ENCODE peak calls at places on chromosome 18, in seven cellular contexts. P is K562, Z is breast epithelium, M is GM12878, A is HCT116, U is stomach, X is upper lobe of left lung. B is an unnamed sample.

GRCh38 chr18:28606686-28607085 is 429.8 kb upstream of the CDH2 start:
- DNase-seq in M (no peak), A (no peak), U (no peak), P (no peak), X (no peak), Z (no peak), B (no peak)

GRCh38 chr18:36066731-36067117 is 635 bp downstream of the RPRD1A start:
- DNase-seq in U (no peak), P (no peak), X (no peak), A (no peak), Z (no peak), M (no peak), B (no peak)

GRCh38 chr18:26549486-26550435 is 1.4 kb upstream of the KCTD1 start:
- DNase-seq in X (peak; percentile 67), M (no peak), P (no peak), U (peak; percentile 66), A (peak; percentile 53), Z (peak; percentile 55), B (peak; percentile 33)

GRCh38 chr18:8754995-8755955 is 49.9 kb downstream of the MTCL1 start:
- DNase-seq in U (no peak), M (peak; percentile 7), X (no peak), Z (no peak), P (no peak), A (no peak), B (no peak)

GRCh38 chr18:52352920-52353319 is 12.9 kb downstream of the DCC start:
- DNase-seq in X (no peak), U (no peak), M (no peak), Z (no peak), A (no peak), P (no peak), B (no peak)

GRCh38 chr18:77374106-77374505 is 124.5 kb downstream of the GALR1 start:
- DNase-seq in P (no peak), A (no peak), Z (no peak), M (no peak), X (no peak), U (no peak), B (no peak)

GRCh38 chr18:50879302-50880107 is 587 bp downstream of the ME2 start:
- DNase-seq in P (peak; percentile 44), U (peak; percentile 43), X (peak; percentile 42), A (no peak), Z (no peak), M (no peak), B (peak; percentile 23)

GRCh38 chr18:28108801-28109200 is 68.1 kb downstream of the CDH2 start:
- DNase-seq in M (no peak), A (no peak), P (no peak), X (no peak), U (no peak), Z (no peak), B (no peak)

GRCh38 chr18:71994273-71994672 is 549.9 kb downstream of the CBLN2 start:
- DNase-seq in P (no peak), U (no peak), M (no peak), X (no peak), A (no peak), Z (no peak), B (no peak)

GRCh38 chr18:9637036-9637767 is 22.8 kb upstream of the PPP4R1 start:
- DNase-seq in Z (no peak), P (no peak), U (no peak), X (no peak), M (no peak), A (no peak), B (no peak)

GRCh38 chr18:79526468-79527460 is 131.0 kb downstream of the NFATC1 start:
- DNase-seq in M (no peak), U (no peak), A (no peak), X (peak; percentile 54), Z (peak; percentile 52), P (peak; percentile 10), B (no peak)

GRCh38 chr18:36355511-36355910 is 58.0 kb downstream of the FHOD3 start:
- DNase-seq in X (no peak), U (no peak), M (no peak), Z (no peak), A (no peak), P (no peak), B (no peak)

GRCh38 chr18:9992988-9993845 is 79.4 kb downstream of the VAPA start:
- DNase-seq in X (no peak), M (no peak), U (no peak), P (no peak), A (no peak), Z (no peak), B (no peak)

GRCh38 chr18:55402731-55403405 is 185.1 kb downstream of the TCF4 start:
- DNase-seq in P (no peak), X (no peak), A (no peak), M (no peak), Z (no peak), U (no peak), B (no peak)

GRCh38 chr18:70354080-70354479 is 65.2 kb downstream of the SOCS6 start:
- DNase-seq in M (no peak), P (no peak), A (no peak), X (no peak), Z (no peak), U (no peak), B (no peak)

GRCh38 chr18:8776544-8776943 is 71.2 kb downstream of the MTCL1 start:
- DNase-seq in A (no peak), Z (no peak), M (no peak), U (no peak), X (no peak), P (no peak), B (no peak)

GRCh38 chr18:39344487-39344886 is 1778.9 kb upstream of the CELF4 start:
- DNase-seq in Z (no peak), U (no peak), M (no peak), X (no peak), P (no peak), A (no peak), B (no peak)

GRCh38 chr18:7259482-7259881 is 28.6 kb downstream of the LRRC30 start:
- DNase-seq in U (no peak), M (no peak), A (no peak), P (no peak), X (no peak), Z (no peak), B (no peak)

GRCh38 chr18:55511277-55511676 is 76.7 kb downstream of the TCF4 start:
- DNase-seq in Z (no peak), U (no peak), X (no peak), P (no peak), A (no peak), M (no peak), B (no peak)

GRCh38 chr18:46920067-46920466 is 2.7 kb downstream of the KATNAL2 start:
- DNase-seq in U (peak; percentile 32), X (no peak), Z (no peak), M (no peak), A (no peak), P (no peak), B (no peak)

GRCh38 chr18:23042133-23042532 is 93.2 kb upstream of the CABLES1 start:
- DNase-seq in U (no peak), M (no peak), P (no peak), X (no peak), A (no peak), Z (no peak), B (no peak)

GRCh38 chr18:69626643-69627242 is 226.1 kb downstream of the DOK6 start:
- DNase-seq in M (no peak), A (no peak), X (no peak), P (no peak), Z (no peak), U (no peak), B (no peak)

GRCh38 chr18:10197097-10197496 is 257.3 kb upstream of the APCDD1 start:
- DNase-seq in X (peak; percentile 66), U (no peak), M (no peak), P (no peak), Z (no peak), A (no peak), B (no peak)

GRCh38 chr18:34787931-34788532 is 77.9 kb downstream of the DTNA start:
- DNase-seq in X (peak; percentile 25), Z (no peak), U (peak; percentile 41), M (peak; percentile 11), P (peak; percentile 69), A (peak; percentile 59), B (peak; percentile 5)

GRCh38 chr18:63819780-63820179 is 44.6 kb downstream of the SERPINB7 start:
- DNase-seq in A (no peak), U (no peak), M (no peak), X (no peak), Z (no peak), P (no peak), B (no peak)
- TF ChIP-seq POLR2AphosphoS5 in A (no peak), U (no peak), M (no peak), X (no peak), Z (no peak), P (no peak), B (no peak)

GRCh38 chr18:49858309-49859005 is 45.1 kb upstream of the ACAA2 start:
- DNase-seq in Z (peak; percentile 70), A (peak; percentile 68), M (no peak), U (peak; percentile 77), P (peak; percentile 61), X (peak; percentile 75), B (peak; percentile 48)
- TF ChIP-seq POLR2A in Z (no peak), A (no peak), M (no peak), U (no peak), P (no peak), X (no peak), B (no peak)

DNA sequence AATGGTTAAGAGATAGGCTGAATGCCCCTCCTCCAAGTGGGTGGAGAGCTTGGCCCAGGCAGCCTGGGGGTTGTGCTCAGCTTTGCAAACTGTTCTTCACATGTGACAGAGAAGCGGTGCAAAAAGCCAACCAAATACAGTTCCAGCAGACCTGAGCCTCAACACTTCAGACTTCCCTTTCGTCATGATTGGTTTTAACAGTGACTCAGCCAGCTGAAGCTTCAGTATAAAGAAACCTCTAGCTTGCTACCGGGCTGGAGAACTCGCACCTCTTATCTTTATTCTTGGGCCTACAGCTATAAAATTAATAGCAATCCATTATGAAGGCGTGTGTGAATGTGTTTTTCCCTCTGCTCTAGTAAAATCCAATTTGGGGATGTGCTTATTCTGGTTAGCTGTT is 20.0 kb downstream of the SETBP1 start:
- DNase-seq in A (no peak), X (no peak), P (no peak), M (no peak), U (peak; percentile 40), Z (no peak), B (peak; percentile 34)
- TF ChIP-seq POLR2AphosphoS5 in A (no peak), X (no peak), P (no peak), M (no peak), U (peak; percentile 2), Z (no peak), B (no peak)

DNA sequence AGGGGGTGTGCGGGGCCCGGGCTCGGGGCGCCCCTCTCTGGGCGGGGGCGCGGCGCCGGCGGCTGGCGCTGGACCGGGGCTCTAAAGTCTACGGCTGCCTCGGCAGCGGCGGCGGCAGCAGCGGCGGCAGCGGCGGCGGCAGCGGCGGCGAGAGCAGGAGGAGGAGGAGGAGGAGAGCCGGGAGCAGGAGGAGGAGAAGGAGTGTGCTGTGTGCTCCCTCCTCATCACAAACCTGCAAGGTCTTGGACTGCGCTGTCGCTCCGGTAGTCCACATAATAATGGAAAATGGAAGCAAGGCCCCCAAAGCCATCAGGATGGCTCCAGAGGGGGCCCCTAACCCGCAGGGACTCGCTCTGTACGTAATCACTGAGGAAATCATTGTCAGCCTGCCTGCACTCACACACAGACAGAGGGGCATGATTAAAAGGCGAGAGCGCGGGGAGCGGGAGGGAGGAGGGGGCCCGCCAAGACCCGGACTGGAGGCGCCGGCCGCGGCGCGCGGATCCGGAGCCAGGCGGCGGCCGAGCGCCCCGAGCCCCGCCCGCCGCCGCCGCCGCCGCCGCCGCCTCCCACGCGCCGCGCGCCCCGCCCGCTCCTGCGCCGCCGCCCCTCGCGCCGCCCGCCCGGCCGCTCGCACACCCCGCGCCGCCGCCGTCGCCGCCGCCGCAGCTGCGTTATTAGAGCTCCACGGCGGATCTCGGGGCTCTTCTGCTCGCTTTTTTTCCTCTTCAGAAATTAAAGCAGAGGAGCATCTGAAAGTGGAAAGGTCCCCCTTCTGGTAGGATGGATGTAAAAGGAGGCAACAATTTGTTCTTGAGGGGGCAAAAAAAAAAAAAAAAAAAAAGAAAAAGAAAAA is at the start of gene ZNF521:
- DNase-seq in Z (peak; percentile 72), P (peak; percentile 90), M (no peak), U (peak; percentile 70), X (peak; percentile 76), A (peak; percentile 18), B (peak; percentile 42)
- TF ChIP-seq POLR2A in Z (peak; percentile 41), P (no peak), M (peak; percentile 41), U (no peak), X (peak; percentile 58), A (no peak), B (no peak)

B was measured in GM12892.